ENCODE peak calls at places on chromosomes 4 and X, in eight cellular contexts. Q is skeletal muscle cell; I is stimulated activated CD4-positive, alpha-beta T cell treated with anti-CD3 and anti-CD28 coated beads, Interleukin-12 subunit alpha, Interleukin-12 subunit beta, amount 100 ng/mL, for 48 hours; U is AG08396; X is naive thymus-derived CD8-positive, alpha-beta T cell; G is NCI-H1092 treated with DMSO at 0.1 percent for 48 hours; Z is fibroblast of the aortic adventitia; A is T-helper 17 cell. S is an unnamed sample.

GRCh38 chr4:2950221-2950989 is 12.8 kb downstream of the NOP14 start:
- DNase-seq in A (no peak), I (no peak), Q (no peak), G (no peak), Z (no peak), X (no peak), U (no peak), S (no peak)

GRCh38 chr4:128471576-128471975 is 184.0 kb upstream of the PGRMC2 start:
- DNase-seq in I (no peak), Z (no peak), X (no peak), U (no peak), G (no peak), Q (no peak), A (no peak), S (peak; percentile 48)

GRCh38 chrX:45479196-45479834 is 278.6 kb upstream of the DIPK2B start:
- DNase-seq in A (no peak), I (no peak), G (no peak), U (peak; percentile 65), Q (peak; percentile 74), X (no peak), Z (peak; percentile 91), S (no peak)

GRCh38 chr4:102610476-102610875 is 109.3 kb downstream of the NFKB1 start:
- DNase-seq in X (no peak), Z (no peak), I (no peak), Q (no peak), A (no peak), G (no peak), U (no peak), S (no peak)

GRCh38 chr4:137961051-137961438 is 281.1 kb downstream of the SLC7A11 start:
- DNase-seq in A (no peak), Q (peak; percentile 73), Z (peak; percentile 88), G (no peak), U (peak; percentile 20), X (no peak), I (no peak), S (no peak)

GRCh38 chr4:109574443-109574850 is 14.4 kb downstream of the MCUB start:
- DNase-seq in Z (peak; percentile 49), A (no peak), U (no peak), I (no peak), X (peak; percentile 32), G (no peak), Q (no peak), S (no peak)

GRCh38 chr4:188221090-188221489 is 81.8 kb downstream of the TRIML1 start:
- DNase-seq in Q (no peak), I (no peak), A (no peak), Z (no peak), X (no peak), U (no peak), G (no peak), S (no peak)

GRCh38 chr4:157996598-157996997 is 176.2 kb downstream of the GASK1B start:
- DNase-seq in U (no peak), Q (no peak), I (no peak), X (no peak), Z (no peak), G (no peak), A (no peak), S (no peak)

S was measured in CMK.